ENCODE peak calls at places on chromosomes 11 and 22, in ten cellular contexts. N is IMR-90, D is GM12891, E is stomach, G is spleen, T is Peyer's patch, Z is sigmoid colon, X is HCT116, U is lower leg skin, O is H54. I is an unnamed sample.

GRCh38 chr11:104408630-104409029 is 244.7 kb upstream of the PDGFD start:
- DNase-seq in T (no peak), X (no peak), U (no peak), D (no peak), E (no peak), G (no peak), O (no peak), N (no peak), Z (no peak), I (no peak)

GRCh38 chr22:30253205-30253852 is 6.8 kb upstream of the LIF start:
- DNase-seq in D (no peak), O (no peak), E (peak; percentile 43), U (no peak), T (peak; percentile 76), X (no peak), G (no peak), Z (no peak), N (peak; percentile 83), I (no peak)

GRCh38 chr22:40334899-40335298 is 11.4 kb upstream of the ADSL start:
- DNase-seq in X (no peak), N (no peak), Z (no peak), D (no peak), T (no peak), E (no peak), G (no peak), U (no peak), O (no peak), I (no peak)

GRCh38 chr11:56783448-56784041 is 35.0 kb upstream of the OR9G4 start:
- DNase-seq in O (peak; percentile 8), G (no peak), U (no peak), Z (no peak), E (no peak), D (no peak), X (peak; percentile 52), N (peak; percentile 54), T (no peak), I (peak; percentile 56)

GRCh38 chr11:120612363-120613263 is 101.1 kb downstream of the GRIK4 start:
- DNase-seq in T (peak; percentile 74), Z (no peak), E (peak; percentile 27), X (no peak), G (no peak), D (peak; percentile 56), U (no peak), N (peak; percentile 67), O (no peak), I (no peak)

GRCh38 chr22:38089474-38089851 is 5.5 kb upstream of the SLC16A8 start:
- DNase-seq in X (no peak), T (no peak), D (no peak), E (no peak), G (no peak), N (no peak), O (no peak), U (no peak), Z (no peak), I (no peak)

GRCh38 chr11:121426476-121427454 is 25.3 kb upstream of the SORL1 start:
- DNase-seq in N (no peak), Z (peak; percentile 67), T (peak; percentile 71), E (peak; percentile 56), X (peak; percentile 12), G (peak; percentile 93), O (no peak), D (no peak), U (no peak), I (peak; percentile 8)

GRCh38 chr11:77776455-77776854 is 44.1 kb downstream of the RSF1 start:
- DNase-seq in O (no peak), X (peak; percentile 19), G (no peak), N (peak; percentile 20), Z (no peak), T (no peak), E (no peak), D (no peak), U (no peak), I (peak; percentile 34)

GRCh38 chr11:5688482-5688881 is 1.1 kb upstream of the TRIM22 start:
- DNase-seq in U (no peak), D (no peak), N (no peak), T (no peak), O (no peak), Z (no peak), G (no peak), X (no peak), E (no peak), I (no peak)

GRCh38 chr11:5689551-5689983 is at the start of gene TRIM22:
- DNase-seq in N (peak; percentile 71), G (no peak), T (peak; percentile 81), X (no peak), O (peak; percentile 29), E (peak; percentile 48), D (peak; percentile 45), U (peak; percentile 35), Z (no peak), I (peak; percentile 31)

GRCh38 chr11:5691963-5692358 is 2.4 kb downstream of the TRIM22 start:
- DNase-seq in E (no peak), X (no peak), U (no peak), D (no peak), N (no peak), O (no peak), Z (no peak), G (no peak), T (no peak), I (peak; percentile 27)

GRCh38 chr11:5690736-5691135 is 1.1 kb downstream of the TRIM22 start:
- DNase-seq in E (no peak), Z (no peak), G (no peak), O (no peak), U (no peak), X (no peak), D (no peak), N (peak; percentile 13), T (no peak), I (peak; percentile 64)

DNA sequence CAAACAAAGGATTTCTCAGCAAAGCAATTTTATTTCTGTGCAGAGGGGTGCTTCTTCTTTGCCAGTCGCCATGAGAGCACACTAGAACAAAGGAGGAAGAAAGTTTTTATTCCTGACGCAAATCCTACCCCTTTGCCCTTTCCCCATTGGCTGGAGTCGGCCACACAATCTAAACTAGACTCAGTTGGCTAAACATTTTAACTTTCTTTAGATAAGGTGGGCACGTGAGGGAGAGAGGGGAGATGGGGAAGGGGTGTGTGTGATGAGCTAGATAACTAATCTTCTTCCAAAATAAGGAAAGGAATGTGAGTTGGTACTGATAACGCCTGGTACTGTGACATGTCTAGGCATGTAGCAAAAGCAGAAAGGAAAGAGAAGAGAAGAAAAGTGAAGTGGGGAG is 626 bp downstream of the TRIM22 start:
- DNase-seq in U (no peak), G (no peak), Z (no peak), O (no peak), E (no peak), T (no peak), X (no peak), N (peak; percentile 40), D (no peak), I (peak; percentile 81)
- TF ChIP-seq POLR2A in U (no peak), G (peak; percentile 37), Z (peak; percentile 23), O (no peak), E (no peak), T (no peak), X (no peak), N (peak; percentile 21), D (no peak), I (peak; percentile 43)

GRCh38 chr11:64180871-64181270 is 5.1 kb upstream of the STIP1 start:
- DNase-seq in E (no peak), U (no peak), G (no peak), D (no peak), O (no peak), N (no peak), T (no peak), Z (no peak), X (no peak), I (no peak)

GRCh38 chr11:64183890-64184289 is 2.1 kb upstream of the STIP1 start:
- DNase-seq in T (no peak), D (no peak), G (no peak), O (no peak), X (no peak), N (no peak), E (no peak), U (no peak), Z (no peak), I (no peak)

GRCh38 chr11:64185323-64186204 is at the start of gene STIP1:
- DNase-seq in T (peak; percentile 99), O (peak; percentile 99), X (peak; percentile 100), Z (peak; percentile 100), N (peak; percentile 100), U (peak; percentile 100), G (peak; percentile 100), D (peak; percentile 95), E (peak; percentile 99), I (peak; percentile 100)

GRCh38 chr11:64181506-64182411 is 4.2 kb upstream of the STIP1 start:
- DNase-seq in N (peak; percentile 93), X (peak; percentile 72), E (peak; percentile 93), D (peak; percentile 42), T (peak; percentile 95), G (peak; percentile 90), U (peak; percentile 92), O (peak; percentile 91), Z (peak; percentile 98), I (peak; percentile 90)

DNA sequence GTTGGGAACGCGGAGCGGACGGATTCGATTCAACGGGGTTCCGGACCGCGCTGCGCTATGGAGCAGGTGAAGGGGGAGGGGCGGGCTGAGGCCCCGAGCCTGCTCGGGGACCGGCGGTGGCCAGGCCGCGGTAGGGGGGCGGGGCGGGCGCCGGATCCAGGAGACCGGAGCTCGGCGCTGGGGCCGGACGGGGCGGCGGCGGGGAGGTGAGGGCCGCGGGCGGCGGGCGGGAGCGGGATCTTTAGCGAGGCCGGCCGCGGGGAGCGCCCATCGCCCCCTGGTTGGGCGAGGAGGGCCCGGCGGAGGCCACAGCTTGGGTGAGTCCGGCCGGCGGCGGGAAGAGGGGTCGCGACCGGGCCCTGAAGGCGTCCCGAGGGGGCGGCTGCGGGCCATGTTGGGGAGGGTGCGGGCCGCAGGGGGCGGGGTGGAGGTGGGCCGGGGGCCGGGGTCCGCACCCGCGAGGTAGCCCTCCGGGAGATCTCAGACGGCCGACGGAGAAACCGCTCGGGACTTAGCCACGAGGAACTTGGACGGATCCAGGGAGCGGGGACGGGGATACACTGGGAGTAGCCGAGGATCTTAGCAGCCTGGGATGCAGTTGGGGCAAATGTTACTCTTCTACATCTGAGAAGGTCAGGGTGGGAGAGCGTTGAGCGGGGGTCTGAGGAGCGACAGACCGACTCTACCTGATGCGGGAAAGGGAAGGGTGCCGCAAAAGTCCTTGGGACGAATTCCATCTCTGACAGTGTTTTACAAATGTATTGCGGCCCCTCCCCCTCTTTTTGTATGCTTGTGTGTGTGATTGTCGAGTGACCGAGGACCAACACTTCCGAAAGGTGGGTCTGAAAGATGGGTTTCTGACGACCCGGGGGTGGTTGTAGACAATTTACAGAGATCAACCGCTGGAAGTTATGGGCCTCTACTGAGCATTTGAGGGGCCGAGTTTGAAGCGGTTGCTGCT is 514 bp downstream of the STIP1 start:
- DNase-seq in T (no peak), G (no peak), E (no peak), N (peak; percentile 2), O (no peak), X (no peak), U (no peak), D (no peak), Z (peak; percentile 75), I (no peak)
- TF ChIP-seq POLR2A in T (peak; percentile 81), G (no peak), E (peak; percentile 32), N (no peak), O (peak; percentile 83), X (no peak), U (no peak), D (no peak), Z (peak; percentile 60), I (no peak)

DNA sequence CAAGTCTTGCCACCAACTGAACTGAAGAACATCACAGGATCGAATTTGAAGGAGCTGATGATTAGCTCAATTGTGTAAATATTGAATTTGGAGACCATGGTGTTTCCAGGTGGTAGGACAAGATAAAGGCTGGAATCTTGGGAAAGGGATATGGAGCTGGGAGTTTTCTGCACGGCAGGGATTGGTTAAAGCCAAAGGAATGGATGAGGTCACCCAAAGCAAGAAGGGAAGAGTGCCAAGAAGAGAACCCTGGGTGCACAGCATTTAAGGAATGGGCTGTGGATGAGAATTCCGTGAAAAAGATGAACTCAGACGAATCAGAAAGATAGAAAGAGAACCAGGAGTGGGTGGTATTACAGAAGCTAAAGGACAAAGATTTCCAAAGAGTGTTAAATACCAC is 29.4 kb upstream of the RRAS2 start:
- DNase-seq in U (no peak), O (no peak), Z (no peak), E (no peak), N (peak; percentile 51), T (no peak), X (no peak), G (no peak), D (no peak), I (no peak)
- TF ChIP-seq POLR2A in U (no peak), O (no peak), Z (no peak), E (no peak), N (no peak), T (no peak), X (no peak), G (no peak), D (no peak), I (no peak)

DNA sequence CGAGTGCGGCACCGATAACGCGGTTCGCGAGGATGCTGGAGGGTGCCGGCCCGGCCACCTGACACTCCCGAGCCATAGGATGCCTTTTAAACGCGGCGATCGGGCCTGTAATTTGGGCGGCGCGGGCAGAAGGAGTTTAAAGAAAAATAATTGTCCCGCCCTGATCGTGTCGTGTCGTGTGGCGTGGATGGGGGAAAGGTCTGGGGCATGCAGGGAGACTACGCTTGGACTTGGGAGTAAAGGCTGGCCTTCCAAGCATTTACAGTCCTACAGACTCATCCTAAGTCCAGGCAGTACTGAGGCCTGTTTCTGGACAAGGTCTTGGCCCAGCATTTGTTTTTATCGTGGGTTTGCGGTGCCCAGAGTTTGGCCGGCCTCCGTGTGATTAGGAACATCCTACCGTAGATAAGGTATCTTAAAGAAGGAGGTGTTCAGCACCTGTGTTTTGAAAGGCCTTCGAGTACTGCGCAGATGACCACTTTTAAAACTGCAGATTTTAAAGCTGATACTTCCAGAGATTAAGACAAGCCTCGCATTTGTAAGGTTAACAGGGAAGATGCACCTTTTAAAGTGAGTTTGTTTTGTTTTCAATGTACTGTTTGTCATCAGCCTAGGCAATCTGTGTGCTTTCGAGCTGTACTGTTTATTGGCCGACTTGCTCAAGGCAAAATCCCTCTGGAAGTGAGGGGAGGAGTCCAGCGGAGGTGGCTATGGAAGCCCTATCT is 1.5 kb downstream of the WEE1 start:
- DNase-seq in O (peak; percentile 71), U (peak; percentile 71), Z (peak; percentile 90), G (no peak), E (peak; percentile 44), D (no peak), T (peak; percentile 78), X (peak; percentile 56), N (peak; percentile 87), I (peak; percentile 76)
- TF ChIP-seq POLR2A in O (no peak), U (no peak), Z (peak; percentile 73), G (no peak), E (no peak), D (no peak), T (peak; percentile 60), X (no peak), N (peak; percentile 87), I (peak; percentile 76)

I was measured in erythroblast.